ENCODE peak calls at places on chromosomes 13 and 19, in seven cellular contexts. J is HL-60; W is fibroblast of the aortic adventitia; E is GM12864; O is activated CD8-positive, alpha-beta T cell treated with anti-CD3 and anti-CD28 coated beads for 36 hours; Z is body of pancreas; Y is RWPE1. C is an unnamed sample.

GRCh38 chr13:72820156-72820897 is 38.4 kb downstream of the PIBF1 start:
- DNase-seq in E (no peak), Y (no peak), J (no peak), W (peak; percentile 50), Z (no peak), O (no peak), C (no peak)

GRCh38 chr13:44072536-44072935 is 192.8 kb downstream of the LACC1 start:
- DNase-seq in E (no peak), O (no peak), W (no peak), Z (no peak), J (no peak), Y (no peak), C (no peak)

GRCh38 chr13:45200701-45201230 is at the start of gene KCTD4:
- DNase-seq in E (no peak), O (no peak), Z (no peak), W (peak; percentile 37), J (peak; percentile 16), Y (no peak), C (no peak)

GRCh38 chr13:93775507-93776108 is 549.0 kb downstream of the GPC6 start:
- DNase-seq in J (no peak), Z (no peak), Y (no peak), O (no peak), W (peak; percentile 76), E (no peak), C (no peak)

GRCh38 chr13:101649490-101650126 is 197.1 kb downstream of the ITGBL1 start:
- DNase-seq in O (no peak), W (peak; percentile 92), Z (no peak), E (no peak), Y (peak; percentile 83), J (no peak), C (no peak)

GRCh38 chr19:17441241-17442135 is 7.0 kb downstream of the TMEM221 start:
- DNase-seq in Y (peak; percentile 65), O (peak; percentile 57), Z (no peak), J (no peak), E (no peak), W (peak; percentile 65), C (peak; percentile 37)

GRCh38 chr19:49951806-49952474 is 9.0 kb downstream of the SIGLEC11 start:
- DNase-seq in O (no peak), W (no peak), J (no peak), E (no peak), Z (no peak), Y (no peak), C (no peak)

GRCh38 chr13:39397866-39398265 is 205.1 kb downstream of the LHFPL6 start:
- DNase-seq in Y (no peak), W (peak; percentile 41), Z (no peak), J (no peak), E (no peak), O (no peak), C (no peak)

GRCh38 chr13:40476175-40476958 is 190.1 kb downstream of the FOXO1 start:
- DNase-seq in Z (no peak), O (no peak), Y (no peak), J (no peak), E (no peak), W (peak; percentile 92), C (no peak)

DNA sequence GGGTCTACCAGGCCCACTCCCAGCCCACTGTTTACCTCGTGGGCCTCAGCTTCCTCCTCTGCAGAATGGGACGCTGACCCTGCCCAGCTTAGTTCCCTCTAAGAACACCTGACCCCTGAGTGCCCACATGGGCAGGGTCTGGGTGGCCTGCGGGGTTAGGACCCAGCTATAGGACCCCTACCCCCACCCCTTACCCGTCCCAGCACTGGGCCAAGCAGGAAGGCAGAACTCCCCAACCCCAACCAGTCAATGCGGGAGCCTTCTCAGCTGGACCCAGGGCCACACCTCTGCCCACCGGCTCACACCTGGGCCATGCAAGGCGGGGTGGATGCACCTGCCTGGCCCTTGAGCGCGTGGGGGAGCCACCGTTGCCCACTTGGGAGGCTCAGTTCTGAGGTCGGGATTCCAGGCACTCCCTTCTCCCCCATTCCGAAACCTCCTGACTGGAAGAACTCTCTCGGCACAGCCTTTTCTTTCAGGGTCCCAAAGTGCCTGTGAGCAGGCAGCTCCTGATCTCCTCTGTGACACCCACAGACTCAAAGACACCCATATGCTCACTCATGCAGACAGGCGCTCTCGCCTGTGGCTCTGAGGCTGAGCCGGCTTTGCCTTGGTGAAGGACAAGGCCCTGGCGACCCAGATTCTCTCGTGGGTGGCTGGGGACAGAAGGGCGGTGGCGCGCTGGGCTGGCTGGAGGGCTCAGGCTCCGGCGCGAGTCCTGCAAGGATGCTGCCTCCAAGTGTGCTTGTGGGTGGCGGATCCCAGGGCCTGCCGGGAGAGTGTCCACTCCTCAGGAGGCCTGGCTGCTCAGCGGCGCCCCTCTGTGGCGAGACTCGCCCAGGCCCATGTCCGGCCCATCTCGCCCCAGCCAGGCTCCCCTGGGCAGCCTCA is 27.9 kb upstream of the PARP4 start:
- DNase-seq in W (no peak), E (no peak), Z (no peak), O (peak; percentile 31), Y (no peak), J (no peak), C (peak; percentile 18)
- TF ChIP-seq CTCF in W (no peak), E (peak; percentile 26), Z (no peak), O (peak; percentile 40), Y (no peak), J (no peak), C (peak; percentile 20)

GRCh38 chr19:13899393-13899792 is 6.5 kb downstream of the BRME1 start:
- DNase-seq in E (no peak), W (no peak), O (no peak), Y (no peak), Z (no peak), J (no peak), C (no peak)

GRCh38 chr19:13905634-13906524 is at the start of the genes BRME1 and CC2D1A:
- DNase-seq in J (peak; percentile 94), Y (peak; percentile 98), O (peak; percentile 98), E (peak; percentile 73), W (peak; percentile 75), Z (peak; percentile 97), C (peak; percentile 99)

GRCh38 chr19:13899912-13900584 is 5.9 kb downstream of the BRME1 start:
- DNase-seq in O (no peak), Z (no peak), Y (no peak), W (no peak), J (no peak), E (no peak), C (no peak)

GRCh38 chr19:13906525-13906904 is 514 bp downstream of the CC2D1A start:
- DNase-seq in O (peak; percentile 34), W (no peak), E (no peak), J (no peak), Z (peak; percentile 63), Y (peak; percentile 61), C (no peak)

GRCh38 chr19:13902993-13903555 is 2.8 kb downstream of the BRME1 start:
- DNase-seq in E (no peak), O (peak; percentile 62), Y (no peak), Z (no peak), J (peak; percentile 31), W (no peak), C (no peak)
- TF ChIP-seq CTCF in E (peak; percentile 51), O (peak; percentile 63), Y (peak; percentile 70), Z (peak; percentile 40), J (no peak), W (peak; percentile 17), C (peak; percentile 44)

GRCh38 chr19:47228168-47228936 is 2.6 kb downstream of the BBC3 start:
- DNase-seq in E (no peak), Y (no peak), O (peak; percentile 80), J (peak; percentile 46), W (peak; percentile 22), Z (peak; percentile 62), C (no peak)

GRCh38 chr19:47227347-47228167 is 3.4 kb downstream of the BBC3 start:
- DNase-seq in Z (peak; percentile 88), J (peak; percentile 88), Y (peak; percentile 86), E (no peak), O (peak; percentile 87), W (peak; percentile 95), C (peak; percentile 82)

GRCh38 chr19:47226426-47227346 is 4.3 kb downstream of the BBC3 start:
- DNase-seq in J (peak; percentile 87), O (peak; percentile 85), Z (peak; percentile 81), W (peak; percentile 76), Y (peak; percentile 31), E (peak; percentile 75), C (peak; percentile 74)

GRCh38 chr19:47228937-47229673 is 1.9 kb downstream of the BBC3 start:
- DNase-seq in W (peak; percentile 56), E (no peak), Y (no peak), J (no peak), O (peak; percentile 51), Z (no peak), C (no peak)

DNA sequence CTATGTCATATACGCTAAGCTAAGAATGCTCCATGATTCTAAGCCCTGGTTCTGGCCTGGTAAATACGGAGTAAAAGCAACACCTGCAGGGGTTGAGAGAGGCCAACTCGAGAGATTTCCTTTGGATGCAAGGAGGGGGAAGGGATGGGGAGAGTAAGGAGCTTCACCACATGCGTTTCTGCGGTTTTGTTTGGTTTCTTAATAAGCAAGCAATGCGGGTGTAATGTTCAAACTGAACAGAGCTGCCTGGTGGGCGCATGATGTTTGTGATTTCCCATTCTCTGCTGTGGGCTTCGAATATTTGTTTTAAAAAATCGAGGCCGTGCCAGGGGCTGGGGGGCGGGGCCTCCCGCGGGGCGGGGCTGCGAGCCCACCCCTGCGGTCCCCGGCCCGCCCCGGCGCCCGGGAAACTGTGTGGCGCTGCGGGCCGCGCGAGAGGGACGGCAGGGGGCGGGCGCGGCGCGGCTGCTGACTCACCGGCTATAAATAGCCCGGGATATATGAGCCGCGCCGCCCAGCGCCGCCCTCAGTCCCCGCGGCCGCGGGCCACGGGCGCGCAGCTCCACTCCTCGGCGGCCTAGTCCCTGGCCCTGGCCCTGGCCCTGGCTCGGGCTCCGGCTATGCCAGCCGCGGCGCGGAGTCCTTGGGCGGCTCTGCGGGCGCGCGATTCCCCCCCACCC is 5.1 kb downstream of the BBC3 start:
- DNase-seq in Z (peak; percentile 91), Y (peak; percentile 87), E (no peak), O (peak; percentile 86), J (peak; percentile 80), W (peak; percentile 85), C (peak; percentile 94)
- TF ChIP-seq CTCF in Z (peak; percentile 42), Y (peak; percentile 36), E (peak; percentile 9), O (peak; percentile 49), J (no peak), W (peak; percentile 14), C (peak; percentile 34)

GRCh38 chr19:29245221-29245620 is 32.3 kb upstream of the UQCRFS1 start:
- DNase-seq in J (no peak), Y (no peak), E (no peak), Z (no peak), O (no peak), W (no peak), C (no peak)

GRCh38 chr19:29247912-29248311 is 35.0 kb upstream of the UQCRFS1 start:
- DNase-seq in Z (no peak), W (no peak), O (no peak), J (no peak), Y (no peak), E (no peak), C (no peak)

GRCh38 chr19:29241324-29241723 is 28.4 kb upstream of the UQCRFS1 start:
- DNase-seq in Z (no peak), J (no peak), W (no peak), E (no peak), O (no peak), Y (no peak), C (no peak)

GRCh38 chr19:29248332-29248844 is 35.4 kb upstream of the UQCRFS1 start:
- DNase-seq in Z (no peak), Y (no peak), J (no peak), O (no peak), W (no peak), E (no peak), C (no peak)

DNA sequence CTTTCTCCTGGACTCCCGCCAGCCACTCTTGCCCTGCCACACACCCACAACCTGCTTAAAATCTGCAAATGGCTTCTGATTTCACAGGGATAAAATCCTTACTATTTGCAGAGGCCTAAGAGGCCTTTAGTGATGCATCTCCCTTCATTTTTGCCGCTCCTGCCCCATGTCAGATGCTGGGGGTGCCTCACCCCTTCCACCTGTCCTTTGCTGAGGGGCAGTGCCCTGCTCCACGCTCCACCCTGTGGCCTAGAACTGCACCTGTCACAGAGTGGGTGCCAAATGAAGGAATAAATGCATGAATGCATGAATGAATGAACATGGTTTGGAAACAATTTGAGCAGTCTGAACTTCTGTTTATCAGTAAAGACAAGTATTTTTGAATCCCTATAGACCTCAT is 34.1 kb upstream of the UQCRFS1 start:
- DNase-seq in E (no peak), W (no peak), Z (no peak), J (no peak), O (no peak), Y (no peak), C (no peak)
- TF ChIP-seq CTCF in E (no peak), W (no peak), Z (no peak), J (no peak), O (no peak), Y (no peak), C (no peak)

C was measured in GM10248.